ENCODE peak calls at places on chromosomes 11 and 22, in six cellular contexts. B, Y, M, F, T and O are unnamed samples.

GRCh38 chr11:85725510-85726258 is 39.7 kb upstream of the CCDC89 start:
- DNase-seq in B (peak; percentile 34), M (no peak), Y (no peak), T (no peak), F (peak; percentile 95), O (no peak)

GRCh38 chr22:28711341-28711740 is 30.3 kb downstream of the CHEK2 start:
- DNase-seq in M (no peak), B (no peak), T (no peak), F (no peak), Y (no peak), O (no peak)

GRCh38 chr11:96019810-96020747 is 96.2 kb upstream of the MTMR2 start:
- DNase-seq in F (no peak), M (no peak), B (no peak), T (no peak), Y (no peak), O (no peak)

GRCh38 chr11:63212742-63213141 is 30.7 kb downstream of the SLC22A25 start:
- DNase-seq in F (peak; percentile 29), B (peak; percentile 16), M (no peak), T (no peak), Y (no peak), O (no peak)

GRCh38 chr11:83681045-83681781 is 395.0 kb upstream of the CCDC90B start:
- DNase-seq in B (no peak), M (no peak), T (no peak), Y (no peak), F (no peak), O (no peak)

GRCh38 chr11:107591446-107592236 is 694 bp downstream of the ELMOD1 start:
- DNase-seq in M (no peak), Y (no peak), F (peak; percentile 12), T (no peak), B (no peak), O (peak; percentile 61)

GRCh38 chr11:66419825-66420224 is 1.0 kb upstream of the NPAS4 start:
- DNase-seq in T (no peak), F (no peak), Y (no peak), M (no peak), B (no peak), O (peak; percentile 50)

GRCh38 chr22:22074634-22075381 is 92.2 kb upstream of the TOP3B start:
- DNase-seq in Y (no peak), F (peak; percentile 8), B (no peak), M (no peak), T (no peak), O (no peak)

GRCh38 chr11:102936864-102937509 is 18.5 kb downstream of the MMP13 start:
- DNase-seq in Y (no peak), M (no peak), T (no peak), B (no peak), F (no peak), O (no peak)

GRCh38 chr11:433111-433510 is 8.7 kb downstream of the ANO9 start:
- DNase-seq in Y (no peak), T (no peak), F (no peak), M (peak; percentile 7), B (no peak), O (no peak)

GRCh38 chr22:26529345-26529744 is 17.1 kb upstream of the TFIP11 start:
- DNase-seq in F (peak; percentile 22), B (no peak), Y (no peak), M (no peak), T (no peak), O (no peak)

GRCh38 chr11:74169736-74170458 is 905 bp downstream of the C2CD3 start:
- DNase-seq in Y (no peak), T (no peak), F (peak; percentile 14), B (no peak), M (no peak), O (no peak)

GRCh38 chr22:26937213-26937612 is 279.8 kb downstream of the MIAT start:
- DNase-seq in F (no peak), B (no peak), Y (no peak), M (no peak), T (no peak), O (no peak)

GRCh38 chr11:129190087-129190486 is 2.0 kb downstream of the ARHGAP32 start:
- DNase-seq in F (peak; percentile 16), B (no peak), M (peak; percentile 13), Y (no peak), T (no peak), O (no peak)

GRCh38 chr11:2844116-2844515 is 41.5 kb downstream of the CDKN1C start:
- DNase-seq in B (no peak), F (no peak), M (no peak), T (no peak), Y (peak; percentile 19), O (no peak)

GRCh38 chr11:117600261-117600783 is 196.7 kb downstream of the DSCAML1 start:
- DNase-seq in M (no peak), T (no peak), F (no peak), Y (peak; percentile 86), B (no peak), O (peak; percentile 80)

GRCh38 chr11:118622376-118623290 is 15.2 kb downstream of the PHLDB1 start:
- DNase-seq in T (no peak), F (peak; percentile 90), Y (peak; percentile 34), M (no peak), B (peak; percentile 58), O (no peak)

GRCh38 chr11:97461044-97461880 is 1071.4 kb downstream of the JRKL start:
- DNase-seq in M (no peak), B (no peak), T (no peak), F (no peak), Y (no peak), O (no peak)

GRCh38 chr11:2137202-2138071 is 1.8 kb downstream of the IGF2 start:
- DNase-seq in T (no peak), Y (no peak), B (peak; percentile 62), F (peak; percentile 71), M (peak; percentile 34), O (no peak)

GRCh38 chr22:24845036-24845918 is 39.3 kb downstream of the SGSM1 start:
- DNase-seq in F (peak; percentile 79), M (no peak), Y (no peak), T (no peak), B (no peak), O (no peak)

GRCh38 chr11:31757245-31757835 is 53.8 kb downstream of the PAX6 start:
- DNase-seq in Y (peak; percentile 62), M (no peak), T (no peak), F (no peak), B (no peak), O (no peak)

GRCh38 chr11:73288873-73289707 is 17.0 kb downstream of the P2RY6 start:
- DNase-seq in F (peak; percentile 84), T (no peak), M (peak; percentile 77), B (peak; percentile 85), Y (peak; percentile 66), O (peak; percentile 81)

GRCh38 chr11:3723014-3723708 is 52.0 kb upstream of the CHRNA10 start:
- DNase-seq in M (no peak), F (peak; percentile 97), T (no peak), Y (no peak), B (peak; percentile 94), O (no peak)

GRCh38 chr22:29882716-29883044 is 294 bp upstream of the MTMR3 start:
- DNase-seq in T (no peak), M (no peak), Y (no peak), F (no peak), B (no peak), O (no peak)